ENCODE peak calls at places on chromosomes 4 and X, in five cellular contexts. T, A, Z, N and W are unnamed samples.

GRCh38 chrX:10171291-10171690 is 14.5 kb downstream of the CLCN4 start:
- DNase-seq in T (no peak), N (no peak), A (no peak), Z (no peak), W (no peak)

GRCh38 chrX:75155454-75155829 is 641 bp downstream of the ABCB7 start:
- DNase-seq in Z (no peak), T (peak; percentile 50), A (peak; percentile 9), N (peak; percentile 2), W (peak; percentile 2)

GRCh38 chr4:88112856-88113255 is 45.6 kb downstream of the ABCG2 start:
- DNase-seq in N (no peak), T (no peak), A (no peak), Z (no peak), W (no peak)

GRCh38 chr4:18880850-18881249 is 859.3 kb upstream of the LCORL start:
- DNase-seq in T (no peak), Z (no peak), N (no peak), A (no peak), W (no peak)

GRCh38 chr4:169484485-169484884 is 127.9 kb downstream of the NEK1 start:
- DNase-seq in Z (no peak), T (peak; percentile 20), N (peak; percentile 7), A (no peak), W (peak; percentile 9)

GRCh38 chr4:8262637-8263322 is 6.8 kb upstream of the HTRA3 start:
- DNase-seq in Z (peak; percentile 29), A (no peak), N (no peak), T (no peak), W (no peak)

GRCh38 chr4:57490520-57490919 is 380.3 kb upstream of the IGFBP7 start:
- DNase-seq in T (no peak), Z (no peak), A (peak; percentile 44), N (no peak), W (no peak)

GRCh38 chr4:145937990-145938611 is 522 bp downstream of the ZNF827 start:
- DNase-seq in N (peak; percentile 80), A (peak; percentile 35), T (peak; percentile 69), Z (peak; percentile 60), W (peak; percentile 60)

GRCh38 chr4:173275150-173275549 is 59.0 kb downstream of the HMGB2 start:
- DNase-seq in N (no peak), A (no peak), T (no peak), Z (no peak), W (no peak)

GRCh38 chr4:98612318-98613250 is 45.8 kb downstream of the TSPAN5 start:
- DNase-seq in N (peak; percentile 52), Z (peak; percentile 44), A (no peak), T (peak; percentile 14), W (no peak)

GRCh38 chrX:23552289-23552688 is 115.0 kb upstream of the PRDX4 start:
- DNase-seq in A (no peak), Z (no peak), T (no peak), N (no peak), W (peak; percentile 13)

GRCh38 chr4:22897520-22898108 is 204.9 kb downstream of the GBA3 start:
- DNase-seq in T (peak; percentile 29), A (peak; percentile 34), Z (peak; percentile 39), N (peak; percentile 67), W (peak; percentile 30)

GRCh38 chr4:129043523-129043922 is 49.8 kb downstream of the SCLT1 start:
- DNase-seq in T (peak; percentile 48), A (peak; percentile 23), Z (no peak), N (peak; percentile 6), W (no peak)

GRCh38 chrX:38175140-38175539 is 45.5 kb downstream of the SRPX start:
- DNase-seq in N (peak; percentile 64), Z (peak; percentile 69), T (peak; percentile 21), A (peak; percentile 66), W (peak; percentile 38)

GRCh38 chr4:95290702-95291101 is 258.1 kb downstream of the UNC5C start:
- DNase-seq in Z (no peak), A (no peak), T (no peak), N (no peak), W (no peak)

GRCh38 chrX:106898462-106898861 is 4.7 kb downstream of the RIPPLY1 start:
- DNase-seq in A (peak; percentile 79), T (peak; percentile 55), N (peak; percentile 67), Z (peak; percentile 68), W (peak; percentile 14)

GRCh38 chr4:72969957-72970356 is 99.6 kb downstream of the COX18 start:
- DNase-seq in T (peak; percentile 14), Z (peak; percentile 66), A (no peak), N (peak; percentile 25), W (no peak)

GRCh38 chr4:22476011-22476410 is 39.9 kb downstream of the ADGRA3 start:
- DNase-seq in T (no peak), A (no peak), N (no peak), Z (no peak), W (no peak)

GRCh38 chr4:24881508-24882071 is 31.3 kb downstream of the CCDC149 start:
- DNase-seq in Z (no peak), N (no peak), A (peak; percentile 34), T (no peak), W (no peak)

GRCh38 chr4:158253350-158253980 is 43.2 kb downstream of the TMEM144 start:
- DNase-seq in A (peak; percentile 72), Z (peak; percentile 76), T (peak; percentile 80), N (peak; percentile 78), W (peak; percentile 48)

GRCh38 chr4:168630445-168631187 is 133.8 kb downstream of the PALLD start:
- DNase-seq in Z (no peak), A (peak; percentile 70), N (no peak), T (peak; percentile 83), W (peak; percentile 33)

GRCh38 chr4:36187723-36188333 is 56.5 kb downstream of the ARAP2 start:
- DNase-seq in A (peak; percentile 47), T (peak; percentile 17), N (peak; percentile 63), Z (peak; percentile 57), W (no peak)

DNA sequence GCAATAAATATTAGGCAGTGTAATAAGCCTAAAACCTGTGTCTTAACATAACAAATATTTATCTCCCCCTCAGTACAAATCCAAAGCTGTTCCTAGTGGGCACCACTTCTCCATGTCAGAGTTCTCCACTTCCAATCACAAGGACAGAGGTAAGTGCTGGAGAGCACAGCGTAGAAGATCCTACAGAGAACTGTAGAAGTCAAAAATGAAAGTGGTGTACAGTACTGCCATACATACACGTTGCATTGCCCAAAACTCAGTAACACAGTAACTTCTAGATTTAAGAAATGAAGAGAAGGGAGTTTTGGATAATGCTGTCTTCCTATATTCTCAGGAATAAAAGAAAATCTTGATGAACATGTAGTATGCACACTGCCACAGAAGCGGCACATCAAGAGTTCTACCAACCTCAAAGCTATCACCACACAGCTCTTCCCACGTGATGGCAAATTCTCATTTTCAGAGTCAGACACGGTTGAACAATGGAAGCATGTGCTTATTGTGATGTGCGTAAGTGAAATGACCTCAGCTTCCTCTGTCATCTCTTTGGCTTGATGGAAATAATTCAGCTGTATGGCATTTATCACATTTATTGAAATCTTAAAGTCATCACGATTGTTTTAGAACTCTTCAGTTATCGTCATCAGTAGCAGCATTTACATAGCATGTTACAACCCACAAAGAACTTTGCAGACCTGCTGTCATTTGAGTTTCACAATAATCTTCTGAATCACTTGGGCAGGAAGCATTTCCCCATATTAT is 27.1 kb upstream of the SPANXN4 start:
- DNase-seq in Z (no peak), T (no peak), A (peak; percentile 37), N (no peak), W (no peak)
- TF ChIP-seq EZH2phosphoT487 in Z (no peak), T (no peak), A (no peak), N (no peak), W (no peak)

GRCh38 chr4:1048781-1049590 is 37.6 kb downstream of the FGFRL1 start:
- DNase-seq in A (no peak), Z (peak; percentile 1), T (no peak), N (no peak), W (peak; percentile 24)
- TF ChIP-seq EZH2phosphoT487 in A (no peak), Z (no peak), T (no peak), N (no peak), W (no peak)

DNA sequence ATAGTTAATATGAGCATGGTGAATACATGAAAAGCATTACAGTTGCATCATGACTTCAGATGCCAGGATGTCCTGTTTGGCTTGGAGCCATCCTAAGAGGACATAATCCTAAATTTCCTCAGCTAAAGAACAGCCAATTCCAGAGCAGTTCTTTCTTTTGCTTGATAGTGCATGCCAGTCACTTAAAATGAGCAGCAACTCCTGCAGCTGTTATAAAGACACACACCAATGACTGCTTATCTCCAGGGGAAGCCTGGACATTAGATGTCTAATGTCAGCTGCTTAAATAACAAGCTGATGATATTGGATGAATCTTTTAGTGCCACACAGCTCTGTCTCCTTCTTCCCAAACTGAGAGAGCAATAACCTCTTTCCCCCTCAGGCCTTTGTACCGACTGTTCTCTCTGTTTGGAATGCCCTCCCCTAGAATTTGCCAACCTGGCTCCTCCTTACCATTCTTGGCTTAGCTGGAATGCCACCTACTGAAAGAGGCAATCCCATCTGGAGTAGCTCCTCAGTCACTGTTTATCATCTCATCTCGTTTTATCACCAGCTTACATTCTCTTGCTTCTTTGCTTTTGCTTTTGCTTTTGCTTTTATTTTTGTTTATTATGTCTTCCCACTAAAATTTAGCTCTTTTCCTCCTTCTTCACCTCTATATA is 100.8 kb upstream of the USP38 start:
- DNase-seq in T (peak; percentile 45), A (no peak), N (no peak), Z (no peak), W (no peak)
- TF ChIP-seq EZH2phosphoT487 in T (no peak), A (no peak), N (no peak), Z (no peak), W (no peak)

GRCh38 chrX:131987252-131987651 is 35.9 kb upstream of the STK26 start:
- DNase-seq in A (no peak), T (no peak), Z (no peak), N (no peak), W (no peak)
- TF ChIP-seq EZH2phosphoT487 in A (no peak), T (no peak), Z (no peak), N (no peak), W (no peak)

GRCh38 chr4:108320066-108320465 is 151.3 kb upstream of the LEF1 start:
- DNase-seq in T (no peak), Z (no peak), A (no peak), N (no peak), W (no peak)
- TF ChIP-seq EZH2phosphoT487 in T (no peak), Z (no peak), A (no peak), N (no peak), W (no peak)

DNA sequence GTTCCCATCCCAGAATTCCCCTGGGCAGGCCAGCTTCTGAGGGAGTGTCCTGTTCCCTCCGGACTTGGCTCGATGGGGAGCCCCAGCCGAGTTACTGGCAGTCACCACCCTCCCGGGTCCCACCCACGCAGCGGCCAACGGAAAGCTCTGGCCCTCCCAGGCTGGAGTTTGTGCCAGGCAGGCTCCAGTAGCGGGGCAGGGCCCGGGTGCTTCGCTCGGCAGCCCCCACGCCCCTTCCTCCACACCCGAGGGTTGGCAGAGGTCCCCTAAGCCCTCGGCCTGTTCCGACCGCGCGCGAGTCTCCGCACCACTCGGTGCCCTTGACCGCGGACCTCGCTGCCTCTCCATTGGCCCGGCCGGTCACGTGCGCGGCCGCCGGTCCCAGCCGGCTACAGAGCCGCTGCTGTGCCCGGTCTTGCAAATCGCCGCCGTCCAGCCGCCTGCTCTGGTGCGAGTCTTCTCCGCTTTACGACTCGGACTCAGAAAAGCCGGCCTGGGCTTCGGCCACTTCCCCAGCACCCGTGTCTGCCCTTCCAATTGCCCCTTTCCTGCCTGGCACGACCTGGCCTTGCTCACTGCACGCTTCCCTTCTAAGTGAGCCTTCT is 20.8 kb upstream of the MTM1 start:
- DNase-seq in A (no peak), Z (peak; percentile 56), T (peak; percentile 79), N (peak; percentile 64), W (peak; percentile 35)
- TF ChIP-seq EZH2phosphoT487 in A (no peak), Z (no peak), T (no peak), N (no peak), W (no peak)

DNA sequence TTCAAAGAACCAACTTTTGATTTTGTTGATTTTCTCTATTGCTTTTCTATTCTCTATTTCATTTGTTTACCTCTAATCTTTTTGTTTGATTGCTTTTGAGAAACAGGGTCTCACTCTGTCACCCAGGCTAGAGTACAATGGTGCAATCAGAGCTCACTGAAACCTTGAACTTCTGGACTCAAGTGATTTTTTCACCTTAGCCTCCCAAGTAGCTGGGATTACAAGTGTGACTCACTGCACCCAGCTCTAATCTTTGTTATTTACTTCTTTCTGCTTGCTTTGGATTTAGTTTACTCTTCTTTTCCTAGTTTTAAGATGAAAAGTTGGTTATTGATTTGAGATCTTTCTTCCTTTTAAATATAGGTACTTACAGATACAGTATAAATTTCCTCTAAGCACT is 26.2 kb downstream of the RAB9B start:
- DNase-seq in N (no peak), A (no peak), T (no peak), Z (no peak), W (no peak)
- TF ChIP-seq EZH2phosphoT487 in N (no peak), A (no peak), T (no peak), Z (no peak), W (no peak)